ENCODE peak calls at places on chromosomes 13 and 19, in nine cellular contexts. One of them, this sample, is unnamed.

GRCh38 chr13:28387740-28388501 is 107.0 kb downstream of the FLT1 start:
- DNase-seq in GM23338: no peak
- DNase-seq in MM.1S: no peak
- DNase-seq in astrocyte: no peak
- DNase-seq in fibroblast of lung: no peak
- DNase-seq in GM23248: no peak
- DNase-seq in neural progenitor cell: no peak
- DNase-seq in mammary epithelial cell: no peak
- DNase-seq in K562: no peak
- DNase-seq in this sample: no peak

GRCh38 chr13:29594310-29594709 is 1.2 kb downstream of the SLC7A1 start:
- DNase-seq in neural progenitor cell: peak
- DNase-seq in MM.1S: peak
- DNase-seq in fibroblast of lung: peak
- DNase-seq in astrocyte: peak
- DNase-seq in mammary epithelial cell: peak
- DNase-seq in K562: no peak
- DNase-seq in GM23338: peak
- DNase-seq in GM23248: peak
- DNase-seq in this sample: no peak

GRCh38 chr13:79374578-79374977 is 31.5 kb downstream of the RBM26 start:
- DNase-seq in MM.1S: no peak
- DNase-seq in GM23248: no peak
- DNase-seq in neural progenitor cell: no peak
- DNase-seq in K562: no peak
- DNase-seq in astrocyte: no peak
- DNase-seq in mammary epithelial cell: no peak
- DNase-seq in fibroblast of lung: no peak
- DNase-seq in GM23338: no peak
- DNase-seq in this sample: no peak

GRCh38 chr19:19847781-19848180 is 17.9 kb upstream of the ZNF253 start:
- DNase-seq in K562: no peak
- DNase-seq in MM.1S: no peak
- DNase-seq in fibroblast of lung: no peak
- DNase-seq in mammary epithelial cell: no peak
- DNase-seq in GM23338: no peak
- DNase-seq in GM23248: no peak
- DNase-seq in neural progenitor cell: no peak
- DNase-seq in astrocyte: no peak
- DNase-seq in this sample: no peak

GRCh38 chr13:51959773-51960172 is 51.5 kb downstream of the ATP7B start:
- DNase-seq in GM23248: no peak
- DNase-seq in MM.1S: peak
- DNase-seq in neural progenitor cell: no peak
- DNase-seq in GM23338: peak
- DNase-seq in mammary epithelial cell: no peak
- DNase-seq in fibroblast of lung: no peak
- DNase-seq in K562: peak
- DNase-seq in astrocyte: no peak
- DNase-seq in this sample: no peak

GRCh38 chr19:38004100-38004504 is 97.1 kb downstream of the SIPA1L3 start:
- DNase-seq in K562: no peak
- DNase-seq in mammary epithelial cell: no peak
- DNase-seq in GM23248: peak
- DNase-seq in neural progenitor cell: no peak
- DNase-seq in fibroblast of lung: no peak
- DNase-seq in GM23338: no peak
- DNase-seq in MM.1S: no peak
- DNase-seq in astrocyte: peak
- DNase-seq in this sample: no peak

GRCh38 chr13:33285420-33286124 is at the start of gene STARD13:
- DNase-seq in K562: peak
- DNase-seq in MM.1S: peak
- DNase-seq in neural progenitor cell: peak
- DNase-seq in GM23248: peak
- DNase-seq in fibroblast of lung: peak
- DNase-seq in astrocyte: peak
- DNase-seq in GM23338: peak
- DNase-seq in mammary epithelial cell: peak
- DNase-seq in this sample: peak

GRCh38 chr19:4600893-4601292 is 38.4 kb upstream of the TNFAIP8L1 start:
- DNase-seq in fibroblast of lung: no peak
- DNase-seq in MM.1S: no peak
- DNase-seq in GM23248: no peak
- DNase-seq in GM23338: no peak
- DNase-seq in mammary epithelial cell: no peak
- DNase-seq in neural progenitor cell: no peak
- DNase-seq in astrocyte: no peak
- DNase-seq in K562: no peak
- DNase-seq in this sample: no peak

GRCh38 chr13:91174886-91175501 is 172.5 kb upstream of the MIR17HG start:
- DNase-seq in mammary epithelial cell: no peak
- DNase-seq in fibroblast of lung: no peak
- DNase-seq in MM.1S: no peak
- DNase-seq in GM23248: no peak
- DNase-seq in astrocyte: no peak
- DNase-seq in neural progenitor cell: no peak
- DNase-seq in K562: no peak
- DNase-seq in GM23338: peak
- DNase-seq in this sample: no peak

GRCh38 chr13:44738463-44738862 is 162.3 kb upstream of the TSC22D1 start:
- DNase-seq in K562: no peak
- DNase-seq in astrocyte: no peak
- DNase-seq in mammary epithelial cell: no peak
- DNase-seq in MM.1S: no peak
- DNase-seq in GM23248: no peak
- DNase-seq in fibroblast of lung: no peak
- DNase-seq in neural progenitor cell: no peak
- DNase-seq in GM23338: no peak
- DNase-seq in this sample: no peak

GRCh38 chr19:6551091-6551490 is 20.3 kb downstream of the TNFSF9 start:
- DNase-seq in GM23248: no peak
- DNase-seq in astrocyte: no peak
- DNase-seq in neural progenitor cell: no peak
- DNase-seq in fibroblast of lung: no peak
- DNase-seq in K562: no peak
- DNase-seq in GM23338: no peak
- DNase-seq in mammary epithelial cell: no peak
- DNase-seq in MM.1S: no peak
- DNase-seq in this sample: no peak

GRCh38 chr13:46698910-46699460 is 98.0 kb downstream of the ESD start:
- DNase-seq in GM23338: no peak
- DNase-seq in GM23248: no peak
- DNase-seq in MM.1S: no peak
- DNase-seq in mammary epithelial cell: no peak
- DNase-seq in neural progenitor cell: no peak
- DNase-seq in K562: no peak
- DNase-seq in astrocyte: no peak
- DNase-seq in fibroblast of lung: peak
- DNase-seq in this sample: no peak

GRCh38 chr13:98308525-98308911 is 131.4 kb upstream of the RNF113B start:
- DNase-seq in GM23248: no peak
- DNase-seq in astrocyte: no peak
- DNase-seq in neural progenitor cell: no peak
- DNase-seq in GM23338: no peak
- DNase-seq in fibroblast of lung: no peak
- DNase-seq in mammary epithelial cell: no peak
- DNase-seq in K562: no peak
- DNase-seq in MM.1S: no peak
- DNase-seq in this sample: no peak

GRCh38 chr13:40403509-40404241 is 262.8 kb downstream of the FOXO1 start:
- DNase-seq in astrocyte: no peak
- DNase-seq in GM23248: no peak
- DNase-seq in fibroblast of lung: no peak
- DNase-seq in K562: no peak
- DNase-seq in mammary epithelial cell: no peak
- DNase-seq in GM23338: no peak
- DNase-seq in MM.1S: no peak
- DNase-seq in neural progenitor cell: no peak
- DNase-seq in this sample: no peak

GRCh38 chr13:65744761-65745160 is 1485.4 kb downstream of the PCDH9 start:
- DNase-seq in mammary epithelial cell: no peak
- DNase-seq in astrocyte: peak
- DNase-seq in K562: no peak
- DNase-seq in MM.1S: no peak
- DNase-seq in neural progenitor cell: no peak
- DNase-seq in GM23248: no peak
- DNase-seq in GM23338: no peak
- DNase-seq in fibroblast of lung: peak
- DNase-seq in this sample: no peak

GRCh38 chr13:113095146-113096051 is 10.2 kb upstream of the F7 start:
- DNase-seq in K562: no peak
- DNase-seq in neural progenitor cell: no peak
- DNase-seq in GM23338: no peak
- DNase-seq in astrocyte: no peak
- DNase-seq in MM.1S: no peak
- DNase-seq in GM23248: no peak
- DNase-seq in fibroblast of lung: no peak
- DNase-seq in mammary epithelial cell: no peak
- DNase-seq in this sample: no peak

GRCh38 chr19:2253106-2254051 is 2.8 kb downstream of the JSRP1 start:
- DNase-seq in mammary epithelial cell: no peak
- DNase-seq in K562: no peak
- DNase-seq in GM23338: peak
- DNase-seq in astrocyte: no peak
- DNase-seq in neural progenitor cell: peak
- DNase-seq in fibroblast of lung: no peak
- DNase-seq in GM23248: no peak
- DNase-seq in MM.1S: no peak
- DNase-seq in this sample: no peak
- TF ChIP-seq EZH2 in mammary epithelial cell: peak
- TF ChIP-seq EZH2 in K562: no peak
- TF ChIP-seq EZH2 in GM23338: no peak
- TF ChIP-seq EZH2 in astrocyte: peak
- TF ChIP-seq EZH2 in neural progenitor cell: peak
- TF ChIP-seq EZH2 in fibroblast of lung: peak
- TF ChIP-seq EZH2 in GM23248: no peak
- TF ChIP-seq EZH2 in MM.1S: no peak
- TF ChIP-seq EZH2 in this sample: no peak

GRCh38 chr19:30227071-30227621 is 145.0 kb upstream of the ZNF536 start:
- DNase-seq in astrocyte: no peak
- DNase-seq in neural progenitor cell: peak
- DNase-seq in K562: no peak
- DNase-seq in fibroblast of lung: no peak
- DNase-seq in GM23248: no peak
- DNase-seq in GM23338: peak
- DNase-seq in MM.1S: no peak
- DNase-seq in mammary epithelial cell: no peak
- DNase-seq in this sample: no peak
- TF ChIP-seq EZH2 in astrocyte: no peak
- TF ChIP-seq EZH2 in neural progenitor cell: peak
- TF ChIP-seq EZH2 in K562: no peak
- TF ChIP-seq EZH2 in fibroblast of lung: peak
- TF ChIP-seq EZH2 in GM23248: no peak
- TF ChIP-seq EZH2 in GM23338: peak
- TF ChIP-seq EZH2 in MM.1S: no peak
- TF ChIP-seq EZH2 in mammary epithelial cell: peak
- TF ChIP-seq EZH2 in this sample: no peak

DNA sequence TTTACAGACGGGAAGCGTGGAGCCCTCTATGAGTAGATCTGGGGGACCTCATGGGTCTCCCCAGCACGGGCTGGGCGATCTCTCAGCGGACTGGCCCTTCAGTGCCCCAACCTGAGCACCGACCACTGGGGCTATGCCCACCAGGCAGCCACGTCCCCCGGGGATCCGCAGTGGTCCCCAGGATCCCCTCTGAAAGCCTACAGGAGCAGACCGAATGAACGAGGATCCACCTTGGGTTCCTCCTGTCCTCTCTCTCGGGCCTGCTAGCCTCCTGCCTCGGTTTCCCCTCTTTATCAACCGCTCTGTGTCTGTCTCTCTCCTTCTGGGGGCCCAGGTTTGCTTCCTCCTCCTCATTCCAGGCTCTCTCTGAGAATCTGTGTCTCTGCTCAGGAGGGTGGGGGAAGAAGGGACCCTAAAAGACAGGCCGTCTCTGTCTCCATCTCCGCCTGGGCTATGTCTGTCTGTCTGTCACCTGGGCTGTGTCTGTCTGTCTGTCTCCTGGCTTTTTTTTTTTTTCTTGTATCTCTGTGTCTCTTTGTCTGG is 2.0 kb upstream of the MEIS3 start:
- DNase-seq in fibroblast of lung: no peak
- DNase-seq in GM23248: no peak
- DNase-seq in MM.1S: no peak
- DNase-seq in astrocyte: no peak
- DNase-seq in mammary epithelial cell: no peak
- DNase-seq in K562: no peak
- DNase-seq in neural progenitor cell: no peak
- DNase-seq in GM23338: no peak
- DNase-seq in this sample: no peak
- TF ChIP-seq EZH2 in fibroblast of lung: peak
- TF ChIP-seq EZH2 in GM23248: no peak
- TF ChIP-seq EZH2 in MM.1S: no peak
- TF ChIP-seq EZH2 in astrocyte: peak
- TF ChIP-seq EZH2 in mammary epithelial cell: peak
- TF ChIP-seq EZH2 in K562: no peak
- TF ChIP-seq EZH2 in neural progenitor cell: no peak
- TF ChIP-seq EZH2 in GM23338: no peak
- TF ChIP-seq EZH2 in this sample: no peak

GRCh38 chr19:46493236-46494114 is 2.2 kb downstream of the PNMA8B start:
- DNase-seq in K562: peak
- DNase-seq in GM23248: peak
- DNase-seq in fibroblast of lung: no peak
- DNase-seq in GM23338: peak
- DNase-seq in astrocyte: no peak
- DNase-seq in neural progenitor cell: peak
- DNase-seq in MM.1S: no peak
- DNase-seq in mammary epithelial cell: no peak
- DNase-seq in this sample: no peak
- TF ChIP-seq EZH2 in K562: no peak
- TF ChIP-seq EZH2 in GM23248: no peak
- TF ChIP-seq EZH2 in fibroblast of lung: no peak
- TF ChIP-seq EZH2 in GM23338: peak
- TF ChIP-seq EZH2 in astrocyte: peak
- TF ChIP-seq EZH2 in neural progenitor cell: peak
- TF ChIP-seq EZH2 in MM.1S: no peak
- TF ChIP-seq EZH2 in mammary epithelial cell: no peak
- TF ChIP-seq EZH2 in this sample: no peak